ENCODE peak calls at places on chromosomes 2 and 18, in six cellular contexts. H is HepG2, W is GM12878, M is IMR-90, J is SK-N-SH, S is K562. D is an unnamed sample.
A peak's percentile ranks its signal among the peaks of the same experiment; 100 is the strongest.

GRCh38 chr18:58639237-58639636 is 10.3 kb upstream of the ALPK2 start:
- DNase-seq in H (no peak), W (no peak), M (no peak), J (no peak), S (no peak), D (no peak)

GRCh38 chr2:58097025-58097424 is 50.4 kb downstream of the VRK2 start:
- DNase-seq in H (no peak), W (no peak), M (no peak), J (no peak), S (no peak), D (no peak)

GRCh38 chr2:120956486-120957156 is 221.0 kb downstream of the GLI2 start:
- DNase-seq in H (no peak), W (no peak), M (no peak), J (no peak), S (no peak), D (no peak)

GRCh38 chr2:36672199-36672598 is 24.3 kb upstream of the VIT start:
- DNase-seq in H (peak; percentile 52), W (no peak), M (peak; percentile 69), J (no peak), S (no peak), D (peak; percentile 69)

GRCh38 chr2:126543081-126543480 is 112.9 kb upstream of the GYPC start:
- DNase-seq in H (no peak), W (no peak), M (no peak), J (no peak), S (no peak), D (no peak)

GRCh38 chr18:904135-905090 is at the start of gene ADCYAP1:
- DNase-seq in H (no peak), W (no peak), M (no peak), J (peak; percentile 43), S (no peak), D (no peak)

GRCh38 chr18:30675905-30676620 is 366.5 kb downstream of the DSC3 start:
- DNase-seq in H (no peak), W (no peak), M (no peak), J (no peak), S (peak; percentile 57), D (no peak)

GRCh38 chr2:10303174-10303633 is 500 bp downstream of the HPCAL1 start:
- DNase-seq in H (no peak), W (no peak), M (no peak), J (no peak), S (no peak), D (no peak)

GRCh38 chr2:155485141-155485842 is 786.8 kb downstream of the KCNJ3 start:
- DNase-seq in H (no peak), W (no peak), M (no peak), J (no peak), S (no peak), D (no peak)

GRCh38 chr18:49135871-49136270 is 185.1 kb upstream of the SMAD7 start:
- DNase-seq in H (peak; percentile 78), W (no peak), M (peak; percentile 56), J (peak; percentile 8), S (no peak), D (no peak)
- TF ChIP-seq SMC3 in H (no peak), W (no peak), M (no peak), J (no peak), S (no peak), D (no peak)

DNA sequence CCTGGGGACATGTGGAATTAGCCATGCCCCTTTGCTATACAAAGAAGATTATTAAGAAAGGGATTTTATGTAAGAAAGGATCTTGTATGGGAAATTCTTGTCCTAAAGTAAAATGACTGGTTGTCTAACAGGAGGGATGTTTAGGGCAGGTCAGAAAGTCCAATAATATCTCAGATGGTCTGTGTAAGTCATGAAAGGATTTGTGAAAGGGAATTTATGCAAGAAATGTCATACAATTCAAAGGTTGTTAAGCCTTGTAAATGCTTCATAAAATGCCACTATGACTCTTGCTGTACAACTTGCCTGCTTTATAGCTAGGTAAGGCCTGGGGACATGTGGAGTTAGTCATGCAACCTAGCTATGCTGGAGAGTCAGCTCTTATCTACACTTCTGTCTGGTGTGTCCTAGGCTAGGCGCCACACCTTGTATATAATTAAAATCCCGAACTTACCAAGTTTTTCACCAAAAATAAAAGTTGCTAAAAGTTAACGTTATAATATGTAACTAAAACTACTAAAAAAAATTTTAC is 36.9 kb upstream of the VWA3B start:
- DNase-seq in H (no peak), W (no peak), M (no peak), J (no peak), S (no peak), D (no peak)
- TF ChIP-seq SMC3 in H (no peak), W (no peak), M (no peak), J (no peak), S (no peak), D (no peak)

DNA sequence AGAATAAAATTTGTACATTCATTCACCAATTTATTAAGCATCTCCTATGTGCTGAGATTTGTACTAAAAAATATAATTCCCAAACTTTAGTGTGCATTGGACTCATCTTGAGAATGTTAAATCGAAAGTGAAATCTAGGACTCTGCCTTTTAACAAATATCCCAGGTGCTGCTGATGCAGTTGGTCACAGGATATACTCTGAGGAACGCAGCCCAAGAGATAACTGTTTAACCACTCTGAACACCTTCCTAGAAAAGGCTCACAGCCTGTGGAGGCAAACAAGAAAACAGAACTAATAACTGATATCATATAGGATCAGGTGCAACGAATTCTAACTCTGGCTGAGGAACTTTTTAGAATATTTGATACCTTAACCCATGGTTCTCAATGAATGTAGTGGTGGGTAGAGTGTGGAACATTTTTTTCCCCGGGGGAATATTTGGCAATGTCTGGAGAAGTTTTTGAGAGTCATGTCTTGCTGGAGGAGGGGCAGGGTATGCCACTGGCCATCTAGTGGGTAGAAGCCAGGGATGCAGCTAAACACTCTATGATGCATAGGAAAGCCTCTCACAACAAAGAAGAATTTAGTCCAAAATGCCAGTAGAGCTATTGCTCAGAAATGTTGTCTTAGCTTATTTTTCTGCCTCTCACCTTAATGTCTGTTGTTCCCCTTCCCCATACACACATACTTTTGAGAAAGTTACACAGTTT is 96.5 kb downstream of the EHBP1 start:
- DNase-seq in H (no peak), W (no peak), M (peak; percentile 8), J (no peak), S (no peak), D (peak; percentile 61)
- TF ChIP-seq SMC3 in H (no peak), W (no peak), M (no peak), J (no peak), S (no peak), D (peak; percentile 27)

GRCh38 chr2:52074139-52074719 is 1042.3 kb upstream of the NRXN1 start:
- DNase-seq in H (no peak), W (no peak), M (no peak), J (peak; percentile 3), S (no peak), D (no peak)
- TF ChIP-seq SMC3 in H (no peak), W (no peak), M (no peak), J (no peak), S (no peak), D (no peak)

DNA sequence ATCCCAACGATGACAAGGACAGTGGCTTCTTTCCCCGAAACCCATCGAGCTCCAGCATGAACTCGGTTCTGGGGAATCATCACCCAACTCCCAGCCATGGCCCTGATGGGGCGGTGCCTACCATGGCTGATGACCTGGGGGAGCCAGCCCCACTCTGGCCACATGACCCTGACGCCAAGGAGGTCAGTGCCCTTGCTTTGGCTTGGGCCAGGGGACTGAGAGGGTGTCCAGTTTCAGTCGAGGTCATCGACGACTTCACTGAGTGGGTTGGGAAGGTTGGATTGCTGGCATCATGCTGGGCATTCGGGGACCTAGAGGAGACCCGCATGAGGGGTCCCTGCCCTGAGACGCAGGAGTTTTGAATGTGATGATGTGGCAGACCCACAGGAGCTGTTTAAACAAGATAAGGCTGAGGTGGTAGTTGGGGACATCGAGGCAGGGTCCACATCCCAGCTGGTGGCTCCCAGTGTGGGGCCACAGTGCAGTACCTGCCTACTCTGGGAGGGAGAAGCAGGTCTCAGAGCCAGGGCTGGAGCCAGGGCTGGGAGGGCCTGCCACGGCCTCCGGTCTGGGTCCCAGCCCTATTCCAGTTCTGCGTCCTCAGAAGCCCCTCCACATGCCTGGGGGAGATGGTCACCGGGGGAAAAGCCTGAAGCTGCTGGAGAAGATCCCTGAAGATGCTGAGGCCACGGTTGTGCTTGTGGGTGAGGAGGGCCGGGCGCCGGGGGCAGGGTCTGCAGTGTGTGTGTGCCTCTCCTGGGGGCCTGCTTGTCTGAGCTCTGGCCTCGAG is 6.0 kb downstream of the SLC4A3 start:
- DNase-seq in H (no peak), W (no peak), M (no peak), J (peak; percentile 12), S (no peak), D (no peak)
- TF ChIP-seq SMC3 in H (no peak), W (no peak), M (no peak), J (no peak), S (no peak), D (no peak)

DNA sequence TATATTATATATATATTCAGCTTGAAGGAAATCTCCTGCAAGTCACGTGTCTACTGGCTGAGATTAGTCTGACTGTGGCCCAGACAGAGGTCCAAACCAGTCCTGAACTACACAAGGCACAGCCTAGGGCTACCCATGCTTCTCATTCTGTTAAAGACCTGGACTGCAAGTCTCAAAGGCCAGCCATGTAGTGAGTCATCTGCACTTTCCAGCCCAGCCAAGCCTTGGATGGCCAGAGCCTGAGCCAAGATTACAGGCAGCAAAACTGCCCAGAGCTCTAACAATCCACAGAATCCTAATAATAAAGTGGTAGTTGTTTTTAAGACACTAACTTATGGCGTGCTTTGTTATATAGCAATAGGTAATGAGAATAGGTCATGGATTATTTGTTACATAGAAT is 259.6 kb downstream of the SS18 start:
- DNase-seq in H (peak; percentile 2), W (no peak), M (peak; percentile 82), J (no peak), S (no peak), D (no peak)
- TF ChIP-seq SMC3 in H (no peak), W (no peak), M (no peak), J (no peak), S (no peak), D (no peak)

DNA sequence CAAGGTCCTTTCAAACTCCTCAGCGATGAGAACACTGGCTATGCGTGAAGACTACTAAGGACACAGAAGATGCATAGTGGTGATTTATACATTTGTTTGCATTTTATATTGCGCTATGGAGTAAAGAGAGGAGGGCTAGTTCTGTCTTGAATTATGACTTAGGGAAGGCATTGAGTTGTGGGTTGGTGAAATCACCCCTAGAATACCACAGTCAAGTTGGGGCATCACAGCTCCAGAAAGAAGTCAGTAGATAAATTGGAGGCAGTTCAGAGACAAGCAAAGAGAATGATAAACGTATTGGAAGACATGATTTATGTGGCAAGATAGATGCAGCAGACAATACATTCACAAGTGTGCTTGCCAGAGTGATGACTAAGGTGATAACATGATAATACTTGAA is 460.4 kb downstream of the EPHA4 start:
- DNase-seq in H (no peak), W (no peak), M (no peak), J (no peak), S (no peak), D (no peak)
- TF ChIP-seq SMC3 in H (no peak), W (no peak), M (no peak), J (no peak), S (no peak), D (no peak)

GRCh38 chr18:12921178-12921577 is 26.6 kb upstream of the SEH1L start:
- DNase-seq in H (peak; percentile 10), W (peak; percentile 36), M (no peak), J (no peak), S (no peak), D (no peak)
- TF ChIP-seq SMC3 in H (no peak), W (no peak), M (no peak), J (no peak), S (no peak), D (no peak)